ENCODE peak calls at places on chromosome 12, in ten cellular contexts. J, T, Z, R, W, D, M, H, N and A are unnamed samples.

GRCh38 chr12:83136421-83136820 is 449.7 kb downstream of the TMTC2 start:
- DNase-seq in J (no peak), T (no peak), Z (no peak), R (no peak), W (no peak), D (no peak), M (no peak), H (no peak), N (no peak), A (no peak)

GRCh38 chr12:124188059-124188458 is 106.8 kb upstream of the RFLNA start:
- DNase-seq in J (peak; percentile 24), T (no peak), Z (no peak), R (no peak), W (no peak), D (no peak), M (no peak), H (no peak), N (no peak), A (no peak)

GRCh38 chr12:96902076-96902475 is 5.0 kb upstream of the NEDD1 start:
- DNase-seq in J (no peak), T (no peak), Z (no peak), R (no peak), W (no peak), D (no peak), M (no peak), H (no peak), N (no peak), A (no peak)

GRCh38 chr12:128816643-128816920 is 7.2 kb downstream of the SLC15A4 start:
- DNase-seq in J (no peak), T (no peak), Z (peak; percentile 40), R (no peak), W (no peak), D (no peak), M (no peak), H (no peak), N (no peak), A (no peak)

GRCh38 chr12:113473942-113474341 is 2.3 kb upstream of the LHX5 start:
- DNase-seq in J (no peak), T (no peak), Z (no peak), R (no peak), W (no peak), D (no peak), M (peak; percentile 26), H (no peak), N (no peak), A (no peak)

GRCh38 chr12:7747196-7747595 is at the start of gene CLEC4C:
- DNase-seq in J (no peak), T (no peak), Z (no peak), R (no peak), W (no peak), D (no peak), M (no peak), H (no peak), N (no peak), A (no peak)

GRCh38 chr12:79886917-79887519 is 47.9 kb downstream of the PPP1R12A start:
- DNase-seq in J (no peak), T (peak; percentile 23), Z (no peak), R (no peak), W (no peak), D (no peak), M (peak; percentile 6), H (no peak), N (no peak), A (no peak)

GRCh38 chr12:26318661-26319068 is 123.3 kb downstream of the SSPN start:
- DNase-seq in J (peak; percentile 75), T (no peak), Z (peak; percentile 89), R (no peak), W (peak; percentile 2), D (no peak), M (no peak), H (peak; percentile 37), N (no peak), A (peak; percentile 59)

GRCh38 chr12:80041691-80042090 is 57.6 kb upstream of the OTOGL start:
- DNase-seq in J (no peak), T (no peak), Z (no peak), R (no peak), W (no peak), D (no peak), M (no peak), H (no peak), N (no peak), A (no peak)

GRCh38 chr12:67885370-67886169 is 103.7 kb upstream of the IFNG-AS1 start:
- DNase-seq in J (no peak), T (no peak), Z (peak; percentile 66), R (no peak), W (no peak), D (no peak), M (no peak), H (no peak), N (no peak), A (peak; percentile 11)

GRCh38 chr12:23423097-23423687 is 526.3 kb downstream of the SOX5 start:
- DNase-seq in J (no peak), T (no peak), Z (no peak), R (no peak), W (no peak), D (no peak), M (no peak), H (no peak), N (no peak), A (no peak)
- H3K27me3 ChIP-seq in J (no peaks in the 10 kb centered on the region), T (no peaks in the 10 kb centered on the region), Z (no peaks in the 10 kb centered on the region), R (no peaks in the 10 kb centered on the region), W (no peaks in the 10 kb centered on the region), D (no peaks in the 10 kb centered on the region), M (no peaks in the 10 kb centered on the region), H (no peaks in the 10 kb centered on the region), N (no peaks in the 10 kb centered on the region), A (no peaks in the 10 kb centered on the region)

GRCh38 chr12:9794484-9795063 is 32.7 kb upstream of the KLRF1 start:
- DNase-seq in J (no peak), T (peak; percentile 11), Z (no peak), R (no peak), W (no peak), D (no peak), M (no peak), H (no peak), N (no peak), A (no peak)

GRCh38 chr12:9792185-9792900 is 31.6 kb upstream of the CD69 start:
- DNase-seq in J (no peak), T (no peak), Z (no peak), R (no peak), W (no peak), D (no peak), M (no peak), H (no peak), N (no peak), A (no peak)

GRCh38 chr12:9795945-9796344 is 31.3 kb upstream of the KLRF1 start:
- DNase-seq in J (no peak), T (no peak), Z (no peak), R (no peak), W (no peak), D (no peak), M (no peak), H (no peak), N (no peak), A (no peak)

GRCh38 chr12:9792961-9793617 is 32.4 kb upstream of the CD69 start:
- DNase-seq in J (no peak), T (no peak), Z (no peak), R (no peak), W (no peak), D (no peak), M (no peak), H (no peak), N (no peak), A (no peak)

DNA sequence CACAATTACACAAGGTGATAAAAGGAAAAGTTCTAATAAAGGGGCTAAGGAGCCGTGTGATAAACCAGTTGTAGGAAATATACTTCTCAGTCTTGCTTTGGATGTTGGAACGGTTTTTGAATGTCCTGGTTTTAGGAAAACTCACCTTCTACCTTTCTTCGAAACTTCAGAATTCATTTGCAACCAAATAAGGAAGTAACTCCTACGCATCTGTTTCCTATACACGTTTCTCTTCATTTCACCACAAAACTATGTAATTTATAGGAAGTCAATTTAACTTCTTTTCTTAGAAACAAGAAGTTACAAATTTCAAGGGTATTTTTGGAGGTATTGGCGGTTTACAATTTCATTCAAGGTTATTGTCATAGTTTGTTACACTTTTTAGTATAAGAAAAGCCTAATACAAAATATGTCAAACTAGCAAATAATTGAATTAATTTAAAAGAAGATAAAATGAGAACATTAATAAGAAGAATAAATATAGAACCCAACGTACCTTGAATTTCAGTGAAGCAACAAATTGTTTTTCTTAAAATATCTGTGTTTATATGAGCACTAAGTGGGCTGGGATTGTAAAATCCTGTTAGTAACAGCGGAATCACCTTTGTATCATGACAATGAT is 33.2 kb upstream of the CD69 start:
- DNase-seq in J (no peak), T (no peak), Z (no peak), R (no peak), W (no peak), D (no peak), M (no peak), H (no peak), N (no peak), A (no peak)
- TF ChIP-seq EP300 in J (no peak), T (no peak), Z (no peak), R (no peak), W (no peak), D (no peak), M (no peak), H (no peak), N (no peak), A (no peak)

GRCh38 chr12:123077298-123078113 is 73.4 kb downstream of the PITPNM2 start:
- DNase-seq in J (no peak), T (no peak), Z (no peak), R (no peak), W (no peak), D (peak; percentile 71), M (no peak), H (no peak), N (no peak), A (no peak)

GRCh38 chr12:123076604-123077297 is 74.1 kb downstream of the PITPNM2 start:
- DNase-seq in J (no peak), T (no peak), Z (no peak), R (no peak), W (no peak), D (peak; percentile 38), M (peak; percentile 31), H (no peak), N (no peak), A (no peak)

GRCh38 chr12:123075591-123076171 is 75.2 kb downstream of the PITPNM2 start:
- DNase-seq in J (peak; percentile 62), T (no peak), Z (no peak), R (peak; percentile 46), W (peak; percentile 33), D (peak; percentile 43), M (no peak), H (peak; percentile 33), N (no peak), A (no peak)

GRCh38 chr12:123078114-123078465 is 72.8 kb downstream of the PITPNM2 start:
- DNase-seq in J (no peak), T (no peak), Z (no peak), R (no peak), W (no peak), D (peak; percentile 68), M (peak; percentile 38), H (no peak), N (no peak), A (no peak)

GRCh38 chr12:123078531-123079123 is 72.3 kb downstream of the PITPNM2 start:
- DNase-seq in J (no peak), T (no peak), Z (no peak), R (no peak), W (no peak), D (no peak), M (no peak), H (no peak), N (no peak), A (no peak)
- H3K4me1 ChIP-seq in J (peaks cover 22% of the 10 kb centered on the region), T (peaks cover 17% of the 10 kb centered on the region), Z (no peaks in the 10 kb centered on the region), R (peaks cover 17% of the 10 kb centered on the region), W (peaks cover 3% of the 10 kb centered on the region), D (peaks cover 32% of the 10 kb centered on the region), M (peaks cover 8% of the 10 kb centered on the region), H (peaks cover 30% of the 10 kb centered on the region), N (peaks cover 51% of the 10 kb centered on the region), A (peaks cover 24% of the 10 kb centered on the region)

GRCh38 chr12:72273851-72274284 is 1.7 kb downstream of the TRHDE start:
- DNase-seq in J (peak; percentile 38), T (no peak), Z (no peak), R (no peak), W (no peak), D (peak; percentile 64), M (no peak), H (no peak), N (no peak), A (no peak)
- H3K27me3 ChIP-seq in J (no peaks in the 10 kb centered on the region), T (peaks cover 9% of the 10 kb centered on the region), Z (peaks cover 40% of the 10 kb centered on the region), R (peaks cover 66% of the 10 kb centered on the region), W (peaks cover 34% of the 10 kb centered on the region), D (peaks cover 18% of the 10 kb centered on the region), M (no peaks in the 10 kb centered on the region), H (peaks cover 91% of the 10 kb centered on the region), N (peaks cover 20% of the 10 kb centered on the region), A (no peaks in the 10 kb centered on the region)